ENCODE peak calls at places on chromosomes 16 and 17, in eight cellular contexts. H is A549, Z is heart left ventricle, E is endothelial cell of umbilical vein, M is HCT116, I is gastrocnemius medialis, O is Peyer's patch, Q is lower leg skin. X is an unnamed sample.

GRCh38 chr16:63461248-63461841 is 1425.1 kb upstream of the CDH8 start:
- DNase-seq in Q (no peak), H (no peak), E (peak), I (no peak), O (peak), Z (no peak), M (no peak), X (peak)

GRCh38 chr16:75614247-75614897 is 8.7 kb downstream of the ADAT1 start:
- DNase-seq in I (no peak), M (no peak), H (no peak), Z (no peak), Q (no peak), O (no peak), E (no peak), X (no peak)

GRCh38 chr17:58172369-58173071 is 5.7 kb downstream of the OR4D2 start:
- DNase-seq in E (no peak), M (peak), Q (no peak), I (no peak), O (no peak), Z (no peak), H (peak), X (peak)

GRCh38 chr17:28749516-28750177 is 5.8 kb downstream of the TRAF4 start:
- DNase-seq in M (no peak), I (no peak), Q (no peak), Z (no peak), H (no peak), O (no peak), E (no peak), X (no peak)

GRCh38 chr16:31192856-31193642 is 9.5 kb downstream of the PYCARD start:
- DNase-seq in M (no peak), O (no peak), E (no peak), H (no peak), Q (no peak), I (no peak), Z (no peak), X (no peak)

GRCh38 chr17:15323147-15323546 is 18.2 kb downstream of the TEKT3 start:
- DNase-seq in I (no peak), E (no peak), M (no peak), Q (no peak), H (no peak), O (no peak), Z (peak), X (no peak)

GRCh38 chr16:50763211-50763610 is 21.3 kb downstream of the CYLD start:
- DNase-seq in Q (no peak), H (no peak), O (no peak), M (no peak), I (no peak), E (no peak), Z (no peak), X (peak)

GRCh38 chr17:4796550-4796915 is 569 bp downstream of the PSMB6 start:
- DNase-seq in E (peak), O (no peak), Q (no peak), H (peak), I (no peak), Z (peak), M (no peak), X (peak)

GRCh38 chr17:45740553-45741330 is 43.4 kb upstream of the CRHR1 start:
- DNase-seq in H (peak), I (peak), E (peak), O (no peak), Q (no peak), M (peak), Z (no peak), X (peak)

GRCh38 chr16:51952500-51952899 is 594.4 kb downstream of the TOX3 start:
- DNase-seq in E (no peak), I (no peak), H (no peak), O (no peak), M (no peak), Z (no peak), Q (no peak), X (no peak)

GRCh38 chr17:9451919-9452318 is 123.7 kb downstream of the STX8 start:
- DNase-seq in H (peak), E (no peak), O (no peak), I (no peak), Z (no peak), M (no peak), Q (no peak), X (no peak)

GRCh38 chr16:11094838-11095565 is 150.6 kb downstream of the CLEC16A start:
- DNase-seq in E (no peak), M (no peak), Z (no peak), Q (no peak), H (no peak), I (no peak), O (no peak), X (no peak)

GRCh38 chr17:50689956-50690886 is 17.5 kb downstream of the ANKRD40 start:
- DNase-seq in Z (no peak), O (no peak), M (no peak), H (no peak), I (no peak), E (no peak), Q (no peak), X (no peak)

GRCh38 chr17:36849871-36850348 is 87.4 kb upstream of the LHX1 start:
- DNase-seq in O (no peak), E (peak), I (no peak), Q (no peak), Z (no peak), H (peak), M (peak), X (peak)

GRCh38 chr16:51636913-51637743 is 486.1 kb upstream of the SALL1 start:
- DNase-seq in M (no peak), E (no peak), I (no peak), H (no peak), O (no peak), Z (no peak), Q (no peak), X (no peak)

GRCh38 chr17:36919407-36919968 is 17.8 kb upstream of the LHX1 start:
- DNase-seq in Q (no peak), E (no peak), O (no peak), Z (no peak), M (no peak), H (no peak), I (no peak), X (no peak)

GRCh38 chr17:59839646-59840328 is 53.0 kb downstream of the TUBD1 start:
- DNase-seq in O (peak), Z (no peak), Q (no peak), H (no peak), M (no peak), E (no peak), I (no peak), X (no peak)

GRCh38 chr17:17467720-17468119 is 9.1 kb upstream of the MED9 start:
- DNase-seq in Z (no peak), I (no peak), H (no peak), M (no peak), E (no peak), Q (no peak), O (peak), X (no peak)

GRCh38 chr17:41975099-41976083 is 8.8 kb downstream of the CNP start:
- DNase-seq in Z (no peak), H (no peak), E (no peak), M (no peak), O (no peak), I (no peak), Q (no peak), X (no peak)

GRCh38 chr16:50563989-50564388 is 15.8 kb downstream of the NKD1 start:
- DNase-seq in Z (no peak), H (no peak), Q (no peak), E (no peak), I (no peak), O (no peak), M (no peak), X (no peak)

GRCh38 chr16:10521681-10522274 is 58.6 kb downstream of the EMP2 start:
- DNase-seq in O (peak), I (peak), H (peak), Q (peak), E (peak), Z (no peak), M (peak), X (peak)

GRCh38 chr17:31679667-31680066 is 179.4 kb downstream of the COPRS start:
- DNase-seq in H (no peak), Z (no peak), E (no peak), Q (no peak), O (no peak), M (no peak), I (no peak), X (no peak)

GRCh38 chr16:28531777-28532744 is 6.7 kb downstream of the NUPR1 start:
- DNase-seq in E (no peak), M (peak), Z (peak), O (peak), H (no peak), Q (peak), I (peak), X (no peak)

GRCh38 chr16:5502467-5502869 is 404.9 kb upstream of the EEF2KMT start:
- DNase-seq in H (peak), Q (no peak), E (no peak), O (no peak), I (no peak), M (no peak), Z (no peak), X (peak)

GRCh38 chr17:7218774-7219173 is 862 bp downstream of the DLG4 start:
- DNase-seq in O (no peak), E (no peak), Q (no peak), Z (no peak), H (no peak), I (no peak), M (no peak), X (no peak)

GRCh38 chr17:43753488-43754129 is 5.0 kb downstream of the SOST start:
- DNase-seq in I (no peak), Q (no peak), E (no peak), Z (no peak), M (no peak), O (no peak), H (no peak), X (no peak)

GRCh38 chr16:89507219-89507833 is 877 bp upstream of the SPG7 start:
- DNase-seq in H (no peak), Z (no peak), O (no peak), Q (no peak), I (no peak), E (no peak), M (no peak), X (peak)

GRCh38 chr16:89040861-89041570 is 52.6 kb upstream of the ACSF3 start:
- DNase-seq in O (no peak), E (no peak), I (no peak), Z (peak), H (no peak), M (no peak), Q (no peak), X (no peak)

GRCh38 chr17:64315032-64315490 is 52.0 kb upstream of the TEX2 start:
- DNase-seq in E (peak), M (no peak), Z (peak), I (peak), Q (peak), O (peak), H (no peak), X (no peak)

GRCh38 chr17:83062818-83063671 is 16.4 kb upstream of the METRNL start:
- DNase-seq in E (no peak), I (no peak), M (no peak), Z (peak), Q (peak), H (no peak), O (peak), X (no peak)

GRCh38 chr16:70808371-70808770 is 7.4 kb upstream of the VAC14 start:
- DNase-seq in Z (no peak), H (no peak), Q (no peak), I (no peak), M (no peak), E (no peak), O (no peak), X (no peak)

GRCh38 chr17:57989011-57989345 is 924 bp upstream of the VEZF1 start:
- DNase-seq in O (no peak), Z (no peak), H (peak), Q (no peak), M (peak), I (no peak), E (peak), X (peak)

GRCh38 chr16:20897253-20897896 is 2.8 kb downstream of the DCUN1D3 start:
- DNase-seq in H (no peak), Z (no peak), I (no peak), O (peak), M (no peak), Q (no peak), E (no peak), X (peak)

GRCh38 chr16:64412578-64413280 is 709.1 kb downstream of the CDH11 start:
- DNase-seq in E (no peak), H (no peak), Z (no peak), O (no peak), Q (peak), M (no peak), I (no peak), X (no peak)

GRCh38 chr17:50560931-50561750 is 626 bp downstream of the CACNA1G start:
- DNase-seq in Q (no peak), O (no peak), I (no peak), M (no peak), H (no peak), Z (no peak), E (no peak), X (no peak)

GRCh38 chr16:47037396-47037745 is 63.9 kb upstream of the DNAJA2 start:
- DNase-seq in M (no peak), Z (no peak), E (no peak), Q (peak), I (no peak), H (peak), O (peak), X (peak)

GRCh38 chr16:4684763-4685162 is 8.6 kb upstream of the NUDT16L1 start:
- DNase-seq in E (no peak), M (no peak), Z (peak), O (no peak), I (no peak), H (no peak), Q (no peak), X (no peak)

GRCh38 chr16:2537451-2538379 is at the start of gene PDPK1:
- DNase-seq in I (peak), E (peak), Q (peak), O (peak), Z (peak), M (peak), H (peak), X (peak)
- TF ChIP-seq POLR2A in I (peak), E (peak), Q (no peak), O (peak), Z (no peak), M (no peak), H (peak), X (no peak)

DNA sequence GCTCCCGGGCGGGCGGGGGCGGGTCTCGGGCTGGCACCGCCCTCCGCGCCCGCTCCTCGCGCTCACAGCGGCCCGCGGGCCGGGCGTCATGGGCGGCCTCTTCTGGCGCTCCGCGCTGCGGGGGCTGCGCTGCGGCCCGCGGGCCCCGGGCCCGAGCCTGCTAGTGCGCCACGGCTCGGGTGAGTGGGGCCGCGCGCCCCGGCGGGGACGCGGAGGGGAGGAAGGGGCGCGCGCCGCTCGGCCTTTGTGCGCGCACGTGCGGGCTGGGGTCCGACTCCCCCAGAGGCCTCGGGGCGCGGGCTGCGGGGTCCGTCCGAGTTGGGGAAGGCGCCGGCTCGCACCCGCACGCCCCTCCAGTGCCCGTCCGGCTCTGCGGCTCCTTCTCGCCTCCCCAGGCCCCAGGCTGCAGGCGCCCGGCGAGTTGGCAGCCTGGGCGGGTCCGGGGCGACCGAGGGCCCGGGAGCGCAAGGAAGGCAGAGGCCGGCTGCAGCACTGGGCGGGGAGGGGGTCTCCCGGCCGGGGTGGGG is at the start of gene NME4:
- DNase-seq in Q (no peak), M (no peak), O (no peak), E (peak), I (no peak), Z (no peak), H (no peak), X (peak)
- TF ChIP-seq POLR2A in Q (no peak), M (no peak), O (no peak), E (peak), I (no peak), Z (no peak), H (peak), X (peak)

DNA sequence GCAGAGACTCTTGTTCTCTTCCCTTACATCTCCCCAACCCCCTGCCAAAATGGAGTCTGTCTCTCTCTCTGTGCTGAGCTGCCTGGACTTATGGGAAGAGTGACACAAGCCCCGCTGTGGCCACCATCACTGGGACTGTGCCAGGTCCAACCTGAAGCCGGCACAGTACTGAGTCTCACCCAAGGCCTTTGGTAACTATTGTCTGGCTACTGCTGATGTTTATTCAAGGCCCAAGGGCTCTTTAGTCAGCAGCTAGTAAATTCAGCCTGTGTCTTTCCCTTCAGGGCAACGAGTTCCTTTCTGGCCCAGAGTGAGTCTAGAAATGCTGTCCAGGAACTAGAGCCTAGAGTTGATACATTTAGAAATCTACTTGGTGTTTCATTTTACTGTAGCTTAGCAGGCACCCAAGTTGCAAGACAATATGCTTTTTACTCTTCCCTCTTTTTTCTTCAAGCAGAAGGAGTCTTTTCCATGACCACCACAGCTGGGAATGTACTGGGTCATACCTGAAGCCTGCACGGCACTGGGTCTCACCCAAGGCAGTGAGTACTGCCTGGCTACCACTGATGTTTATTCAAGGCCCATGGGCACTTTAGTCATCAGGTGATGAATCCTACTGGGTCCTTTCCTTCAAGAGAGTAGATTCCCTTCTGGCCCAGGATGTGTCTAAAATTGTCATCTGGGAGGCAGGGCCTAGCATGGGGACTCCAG is 17.7 kb downstream of the EFCAB5 start:
- DNase-seq in Z (no peak), O (no peak), E (no peak), H (no peak), I (no peak), M (no peak), Q (no peak), X (no peak)
- TF ChIP-seq POLR2A in Z (no peak), O (no peak), E (no peak), H (no peak), I (no peak), M (no peak), Q (no peak), X (no peak)

DNA sequence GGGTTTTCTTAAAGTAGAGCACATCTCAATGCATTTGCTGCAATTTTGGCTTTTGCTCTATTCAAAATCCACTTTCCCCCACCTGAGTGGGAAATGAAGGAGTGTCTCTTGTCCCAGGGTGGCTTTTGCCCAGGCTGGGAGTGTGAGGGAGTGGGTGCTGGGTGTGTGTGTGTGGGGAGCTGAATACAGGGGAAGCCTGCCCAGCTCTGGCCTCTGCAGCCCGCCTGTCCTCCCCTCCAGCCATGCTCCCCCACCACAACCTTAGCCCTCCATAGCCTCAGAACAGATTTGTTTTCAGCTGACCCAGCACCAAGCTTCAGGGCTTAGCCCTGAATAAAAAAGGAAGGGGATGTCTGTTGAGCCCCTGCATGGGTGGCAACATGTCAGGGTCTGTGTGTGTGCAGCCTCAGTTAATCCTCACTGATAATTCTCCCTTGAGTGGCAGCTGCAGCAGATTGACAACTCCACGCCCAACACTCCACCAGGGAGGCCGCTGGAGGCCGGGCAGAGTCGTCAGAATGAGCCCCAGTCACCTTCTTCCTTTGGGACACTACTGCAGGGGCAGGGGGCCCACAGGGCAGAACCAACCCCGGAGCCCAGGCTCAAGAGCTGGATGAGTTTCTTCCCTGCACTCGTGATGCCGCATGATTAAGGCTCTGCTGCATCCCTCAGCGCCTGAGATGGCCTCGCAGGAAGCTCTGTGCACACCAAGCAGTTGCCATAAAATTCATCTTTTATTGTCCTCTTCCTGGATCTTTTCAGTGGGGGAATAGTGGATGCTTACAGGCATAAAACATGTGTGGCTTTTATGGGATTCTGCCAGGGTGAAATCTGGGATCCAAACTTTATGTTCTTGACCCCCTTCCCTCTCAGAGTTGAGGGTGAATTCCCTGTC is 55.0 kb downstream of the SPACA3 start:
- DNase-seq in Z (no peak), H (no peak), Q (no peak), M (no peak), E (no peak), O (no peak), I (no peak), X (no peak)
- TF ChIP-seq POLR2A in Z (no peak), H (no peak), Q (no peak), M (no peak), E (no peak), O (no peak), I (no peak), X (no peak)

GRCh38 chr17:80825471-80826345 is 165.9 kb upstream of the CHMP6 start:
- DNase-seq in H (no peak), O (peak), I (no peak), M (no peak), Z (peak), Q (no peak), E (no peak), X (no peak)

GRCh38 chr17:80824549-80825470 is 166.8 kb upstream of the CHMP6 start:
- DNase-seq in Q (no peak), Z (peak), M (no peak), I (no peak), O (no peak), E (peak), H (no peak), X (no peak)

GRCh38 chr17:80827646-80828643 is 163.7 kb upstream of the CHMP6 start:
- DNase-seq in I (no peak), H (no peak), M (no peak), E (no peak), O (no peak), Z (peak), Q (no peak), X (no peak)

GRCh38 chr17:80826955-80827645 is 164.5 kb upstream of the CHMP6 start:
- DNase-seq in M (no peak), Q (peak), Z (peak), E (peak), I (peak), H (peak), O (peak), X (no peak)

GRCh38 chr17:80826346-80826954 is 165.2 kb upstream of the CHMP6 start:
- DNase-seq in H (no peak), E (no peak), Q (no peak), O (no peak), Z (peak), I (no peak), M (no peak), X (no peak)
- TF ChIP-seq POLR2A in H (no peak), E (no peak), Q (no peak), O (no peak), Z (no peak), I (no peak), M (no peak), X (no peak)

DNA sequence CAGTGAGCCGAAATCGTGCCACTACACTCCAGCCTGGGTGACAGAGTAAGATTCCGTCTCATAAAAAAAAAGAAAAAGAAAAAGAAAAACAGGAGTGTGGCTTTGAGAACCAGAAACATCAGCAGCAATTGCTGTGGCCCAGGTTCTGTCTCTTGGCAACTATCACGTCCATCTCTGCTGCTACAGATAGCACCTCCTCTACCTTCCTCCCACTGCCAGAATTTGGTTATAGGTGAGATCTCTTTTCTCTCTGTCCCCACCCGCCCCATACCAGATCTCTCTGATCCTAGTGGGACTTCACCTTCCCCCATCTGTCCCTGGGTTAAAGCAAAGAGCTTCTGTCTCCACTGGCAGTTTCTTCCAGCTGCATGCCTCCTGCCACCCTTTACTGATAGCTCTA is 3.1 kb downstream of the TLCD2 start:
- DNase-seq in I (no peak), Q (no peak), H (no peak), M (no peak), E (no peak), O (no peak), Z (no peak), X (no peak)
- TF ChIP-seq POLR2A in I (no peak), Q (no peak), H (no peak), M (no peak), E (no peak), O (no peak), Z (no peak), X (no peak)

X was measured in erythroblast.